ENCODE peak calls at places on chromosomes 16 and 17, in four cellular contexts. Y, Z, O and A are unnamed samples.

GRCh38 chr17:79950711-79951110 is 85.0 kb downstream of the TBC1D16 start:
- DNase-seq in Y (peak; percentile 62), Z (no peak), O (no peak), A (peak; percentile 25)

GRCh38 chr16:70753694-70754325 is 47.1 kb downstream of the VAC14 start:
- DNase-seq in O (no peak), Z (no peak), Y (no peak), A (no peak)

GRCh38 chr16:25823891-25824290 is 132.1 kb downstream of the HS3ST4 start:
- DNase-seq in Z (no peak), Y (no peak), O (no peak), A (no peak)

GRCh38 chr17:45902892-45903346 is 8.6 kb downstream of the MAPT start:
- DNase-seq in Z (no peak), Y (no peak), O (no peak), A (no peak)

GRCh38 chr17:14201595-14201994 is 35.1 kb downstream of the CDRT15 start:
- DNase-seq in Z (no peak), O (no peak), Y (no peak), A (no peak)

GRCh38 chr16:72840591-72841381 is 207.1 kb downstream of the ZFHX3 start:
- DNase-seq in O (peak; percentile 64), Z (no peak), Y (no peak), A (no peak)

GRCh38 chr16:89841275-89841674 is 13.0 kb downstream of the SPIRE2 start:
- DNase-seq in Y (no peak), Z (no peak), O (no peak), A (no peak)

GRCh38 chr16:67661864-67662652 is 1.3 kb downstream of the PARD6A start:
- DNase-seq in O (no peak), Z (no peak), Y (no peak), A (no peak)

GRCh38 chr16:67087291-67087690 is 22.4 kb upstream of the PHAF1 start:
- DNase-seq in Z (no peak), Y (no peak), O (no peak), A (no peak)

GRCh38 chr17:75082683-75083082 is 5.1 kb upstream of the SLC16A5 start:
- DNase-seq in O (no peak), Z (no peak), Y (no peak), A (no peak)

GRCh38 chr16:56871172-56871593 is 6.2 kb downstream of the SLC12A3 start:
- DNase-seq in Z (peak; percentile 67), O (peak; percentile 33), Y (no peak), A (no peak)

GRCh38 chr16:3503513-3503912 is 2.7 kb downstream of the CLUAP1 start:
- DNase-seq in Y (no peak), O (no peak), Z (no peak), A (no peak)

GRCh38 chr17:68541816-68542215 is 29.6 kb downstream of the PRKAR1A start:
- DNase-seq in O (no peak), Y (no peak), Z (no peak), A (no peak)

GRCh38 chr16:73122604-73123386 is 74.9 kb upstream of the ZFHX3 start:
- DNase-seq in Z (no peak), O (peak; percentile 22), Y (no peak), A (no peak)

GRCh38 chr16:23333962-23334361 is 31.9 kb downstream of the SCNN1B start:
- DNase-seq in O (no peak), Y (no peak), Z (no peak), A (no peak)

GRCh38 chr17:9432121-9432866 is 143.3 kb downstream of the STX8 start:
- DNase-seq in O (peak; percentile 67), Y (no peak), Z (peak; percentile 3), A (no peak)

GRCh38 chr16:88804552-88805339 is 1.2 kb downstream of the CDT1 start:
- DNase-seq in Y (no peak), O (no peak), Z (no peak), A (no peak)

GRCh38 chr17:34720760-34721159 is 141.4 kb downstream of the TMEM132E start:
- DNase-seq in O (no peak), Y (no peak), Z (no peak), A (no peak)

GRCh38 chr17:57803026-57803425 is 46.8 kb downstream of the MRPS23 start:
- DNase-seq in Z (no peak), Y (peak; percentile 35), O (no peak), A (no peak)

DNA sequence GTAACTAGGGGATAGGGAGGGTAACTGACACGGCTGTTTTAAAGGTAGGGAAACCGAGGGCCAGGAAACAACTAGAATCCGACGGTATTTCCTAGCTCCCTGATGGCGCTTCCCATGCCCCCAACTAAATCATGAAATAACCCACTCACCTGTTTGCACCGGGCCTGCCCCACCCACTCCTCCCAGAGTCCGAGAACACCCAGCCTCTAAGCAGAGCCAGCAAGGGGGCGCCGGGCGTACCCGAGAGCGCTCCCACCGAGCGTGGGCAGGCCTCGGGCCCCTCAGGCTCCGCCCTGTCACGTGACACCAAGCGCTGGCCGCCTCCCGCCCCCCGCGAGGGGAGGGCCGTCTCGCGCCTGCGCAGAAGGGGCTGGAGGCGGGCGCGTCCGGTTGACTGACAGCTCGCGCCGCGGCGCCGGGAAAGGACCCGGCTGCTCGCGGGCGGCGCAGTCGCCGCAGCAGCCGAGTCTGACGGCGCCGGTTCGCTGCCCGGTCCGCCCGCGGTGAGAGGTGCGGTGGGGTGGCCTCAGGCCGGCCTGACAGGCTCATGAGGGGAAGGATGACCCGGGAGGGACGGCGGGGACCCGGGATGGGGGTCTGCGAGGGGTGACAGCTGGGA is at the start of gene KIAA0513:
- DNase-seq in Z (peak; percentile 80), Y (peak; percentile 96), O (peak; percentile 93), A (peak; percentile 98)
- TF ChIP-seq CTCF in Z (no peak), Y (peak; percentile 17), O (peak; percentile 18), A (no peak)

GRCh38 chr16:12215302-12216105 is 239.0 kb downstream of the SNX29 start:
- DNase-seq in Y (no peak), Z (no peak), O (no peak), A (peak; percentile 57)
- TF ChIP-seq CTCF in Y (peak; percentile 50), Z (peak; percentile 57), O (peak; percentile 23), A (peak; percentile 58)

DNA sequence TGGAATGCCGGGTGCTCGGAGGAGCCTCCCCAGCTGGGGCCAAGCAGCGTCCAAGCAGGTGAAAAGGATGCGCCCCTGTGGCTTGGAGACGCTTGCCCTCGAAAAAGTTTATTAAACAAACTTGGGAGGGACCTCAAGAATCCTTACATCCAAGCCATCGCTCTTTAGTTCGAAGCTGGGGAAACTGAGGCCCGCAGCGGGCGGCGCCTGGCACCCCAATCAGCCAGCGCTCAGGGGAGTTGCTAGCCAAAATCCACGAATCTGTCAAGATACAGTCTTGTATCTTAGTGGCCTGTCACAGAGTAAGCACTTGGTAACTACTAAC is 553 bp upstream of the B9D1 start:
- DNase-seq in O (no peak), Z (no peak), Y (no peak), A (no peak)
- TF ChIP-seq CTCF in O (no peak), Z (peak; percentile 52), Y (no peak), A (peak; percentile 56)

GRCh38 chr16:78235876-78236275 is 136.4 kb downstream of the WWOX start:
- DNase-seq in Z (no peak), Y (no peak), O (no peak), A (no peak)

GRCh38 chr16:78237346-78237745 is 137.9 kb downstream of the WWOX start:
- DNase-seq in Z (no peak), Y (no peak), O (no peak), A (no peak)

GRCh38 chr16:78235168-78235800 is 135.8 kb downstream of the WWOX start:
- DNase-seq in O (peak; percentile 72), Z (peak; percentile 3), Y (peak; percentile 72), A (peak; percentile 86)

GRCh38 chr16:78240459-78241222 is 141.2 kb downstream of the WWOX start:
- DNase-seq in Y (no peak), O (no peak), Z (no peak), A (no peak)

GRCh38 chr16:78237856-78238255 is 138.4 kb downstream of the WWOX start:
- DNase-seq in O (no peak), Z (no peak), Y (no peak), A (no peak)
- TF ChIP-seq CTCF in O (no peak), Z (no peak), Y (no peak), A (no peak)

GRCh38 chr17:16434662-16435061 is 19.3 kb downstream of the TRPV2 start:
- DNase-seq in O (no peak), Y (no peak), Z (no peak), A (no peak)
- TF ChIP-seq CTCF in O (no peak), Y (no peak), Z (no peak), A (no peak)

GRCh38 chr17:61443475-61443882 is 8.7 kb upstream of the TBX4 start:
- DNase-seq in Z (no peak), Y (no peak), O (no peak), A (no peak)

GRCh38 chr17:61444075-61444474 is 8.1 kb upstream of the TBX4 start:
- DNase-seq in O (no peak), Y (no peak), Z (no peak), A (no peak)

GRCh38 chr17:61444831-61445230 is 7.4 kb upstream of the TBX4 start:
- DNase-seq in O (peak; percentile 78), Z (peak; percentile 63), Y (no peak), A (no peak)

GRCh38 chr17:61442136-61442775 is 10.0 kb upstream of the TBX4 start:
- DNase-seq in O (no peak), Z (no peak), Y (no peak), A (no peak)

DNA sequence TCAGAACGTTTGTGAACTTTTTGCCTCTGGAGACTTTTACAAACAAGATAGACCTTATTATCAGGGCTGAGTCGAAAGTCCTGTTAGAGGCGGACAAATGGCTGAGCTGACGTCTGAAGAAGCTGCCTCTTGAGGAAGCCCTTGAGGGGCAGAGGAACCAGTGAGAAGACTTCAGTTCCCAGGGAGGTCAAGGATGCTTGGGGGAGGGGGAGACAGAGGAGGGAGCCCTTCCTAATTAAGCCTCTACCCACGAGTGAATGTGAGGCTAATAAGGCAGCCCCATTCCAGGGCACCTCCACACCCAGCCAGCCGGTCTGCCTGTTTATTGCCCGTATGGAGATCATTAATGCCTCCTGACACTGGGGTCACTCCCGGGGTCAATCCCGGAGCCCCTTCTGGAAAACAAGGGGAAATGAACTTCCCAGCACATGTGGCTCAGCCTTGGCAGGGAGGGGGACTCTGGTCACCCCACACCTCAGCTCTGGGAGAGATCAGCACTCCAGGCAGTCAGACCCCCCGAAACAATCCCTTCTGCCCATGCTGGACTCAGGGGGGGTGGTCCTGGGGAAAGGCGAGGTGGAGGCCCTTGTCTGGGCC is 9.2 kb upstream of the TBX4 start:
- DNase-seq in Z (no peak), Y (no peak), O (no peak), A (no peak)
- TF ChIP-seq CTCF in Z (no peak), Y (no peak), O (no peak), A (no peak)

DNA sequence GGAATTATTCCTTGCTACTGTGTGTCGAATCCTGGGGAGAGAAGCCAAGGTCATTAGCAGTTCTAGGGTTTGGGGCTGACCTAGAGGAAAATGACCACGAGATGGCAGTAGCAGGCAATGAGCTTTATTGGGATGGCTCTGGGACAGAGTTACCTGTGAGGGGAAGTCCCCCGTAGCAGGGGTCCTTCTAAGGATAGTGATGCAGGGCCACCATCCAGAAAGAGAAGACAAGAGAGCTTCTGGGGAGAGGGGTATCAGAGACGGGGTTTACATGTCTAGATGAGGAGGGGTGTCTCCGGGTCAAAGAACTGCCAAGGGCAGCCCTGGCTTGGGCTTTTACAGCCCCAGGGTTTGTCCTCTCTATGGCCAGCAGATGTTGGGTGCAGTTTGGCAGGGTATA is 6.4 kb upstream of the GGT6 start:
- DNase-seq in Z (peak; percentile 24), Y (peak; percentile 76), O (peak; percentile 63), A (peak; percentile 74)
- TF ChIP-seq CTCF in Z (peak; percentile 86), Y (peak; percentile 82), O (peak; percentile 86), A (peak; percentile 70)

GRCh38 chr16:84735846-84736586 is 36.2 kb downstream of the USP10 start:
- DNase-seq in O (no peak), Y (no peak), Z (no peak), A (no peak)
- TF ChIP-seq CTCF in O (no peak), Y (peak; percentile 19), Z (peak; percentile 10), A (no peak)

GRCh38 chr17:82876602-82877391 is 37.0 kb upstream of the ZNF750 start:
- DNase-seq in Z (peak; percentile 71), Y (peak; percentile 45), O (peak; percentile 83), A (peak; percentile 75)
- TF ChIP-seq CTCF in Z (peak; percentile 68), Y (peak; percentile 62), O (peak; percentile 56), A (peak; percentile 8)